ENCODE peak calls at places on chromosome 19, in four cellular contexts. V is body of pancreas, E is tibial nerve, W is transverse colon. G is an unnamed sample. For H3K4me1, the result is how much of the 10 kb centered on the place peaks cover.

GRCh38 chr19:12156254-12157058 is at the start of gene ZNF625:
- DNase-seq in W (peak), E (peak), V (peak), G (peak)

GRCh38 chr19:16207063-16207462 is 9.4 kb downstream of the AP1M1 start:
- DNase-seq in W (no peak), V (no peak), E (no peak), G (no peak)

GRCh38 chr19:4984448-4984990 is 15.6 kb downstream of the KDM4B start:
- DNase-seq in V (no peak), W (no peak), E (no peak), G (no peak)

GRCh38 chr19:3969435-3970312 is 1.2 kb downstream of the DAPK3 start:
- DNase-seq in W (no peak), V (peak), E (no peak), G (no peak)

GRCh38 chr19:32676895-32677359 is 1.3 kb downstream of the RGS9BP start:
- DNase-seq in W (no peak), V (no peak), E (no peak), G (no peak)

GRCh38 chr19:39115105-39115847 is 10.3 kb upstream of the PAK4 start:
- DNase-seq in E (no peak), W (no peak), V (no peak), G (no peak)

GRCh38 chr19:48625891-48626327 is 6.6 kb downstream of the SPHK2 start:
- DNase-seq in E (no peak), W (peak), V (no peak), G (no peak)

GRCh38 chr19:23393121-23393520 is 2.1 kb downstream of the ZNF91 start:
- DNase-seq in W (no peak), E (no peak), V (no peak), G (no peak)

GRCh38 chr19:49231389-49231788 is 73.8 kb downstream of the TRPM4 start:
- DNase-seq in W (no peak), V (no peak), E (no peak), G (no peak)

GRCh38 chr19:45439569-45440258 is 16.0 kb upstream of the ERCC1 start:
- DNase-seq in E (peak), W (peak), V (peak), G (peak)

GRCh38 chr19:38592940-38593339 is 24.8 kb downstream of the MAP4K1 start:
- DNase-seq in W (no peak), V (no peak), E (no peak), G (no peak)

GRCh38 chr19:55898911-55899310 is 33.2 kb downstream of the NLRP13 start:
- DNase-seq in V (no peak), W (no peak), E (no peak), G (no peak)

GRCh38 chr19:50008532-50008931 is 16.6 kb downstream of the VRK3 start:
- DNase-seq in E (no peak), W (no peak), V (no peak), G (no peak)

GRCh38 chr19:56837492-56837891 is 3.0 kb downstream of the PEG3 start:
- DNase-seq in W (peak), V (peak), E (peak), G (peak)

GRCh38 chr19:18995804-18996241 is 37.5 kb downstream of the SUGP2 start:
- DNase-seq in W (peak), E (no peak), V (peak), G (peak)

GRCh38 chr19:18001837-18002345 is 6.1 kb upstream of the ARRDC2 start:
- DNase-seq in V (no peak), W (no peak), E (no peak), G (no peak)

GRCh38 chr19:7868671-7869452 is 5.3 kb downstream of the PRR36 start:
- DNase-seq in V (peak), W (peak), E (no peak), G (peak)

GRCh38 chr19:35745328-35746086 is at the start of the genes PSENEN and U2AF1L4:
- DNase-seq in V (peak), W (peak), E (peak), G (peak)

GRCh38 chr19:18414504-18415176 is 4.6 kb upstream of the SSBP4 start:
- DNase-seq in E (no peak), V (no peak), W (no peak), G (peak)

GRCh38 chr19:30792561-30793505 is 420.6 kb downstream of the ZNF536 start:
- DNase-seq in E (no peak), W (no peak), V (no peak), G (no peak)

GRCh38 chr19:17234911-17235617 is 9.0 kb downstream of the OCEL1 start:
- DNase-seq in V (peak), W (peak), E (no peak), G (peak)

GRCh38 chr19:38676023-38676877 is 28.8 kb downstream of the ACTN4 start:
- DNase-seq in E (no peak), V (peak), W (no peak), G (no peak)

GRCh38 chr19:3397266-3398022 is 31.1 kb downstream of the NFIC start:
- DNase-seq in W (peak), V (peak), E (peak), G (peak)

GRCh38 chr19:5018224-5019015 is 49.5 kb downstream of the KDM4B start:
- DNase-seq in W (no peak), E (no peak), V (no peak), G (no peak)

GRCh38 chr19:14503285-14503684 is 7.4 kb upstream of the GIPC1 start:
- DNase-seq in E (no peak), W (no peak), V (no peak), G (no peak)

GRCh38 chr19:14509382-14509781 is 8.8 kb downstream of the DNAJB1 start:
- DNase-seq in V (no peak), W (no peak), E (no peak), G (no peak)

GRCh38 chr19:14502334-14503092 is 6.6 kb upstream of the GIPC1 start:
- DNase-seq in E (no peak), V (peak), W (no peak), G (no peak)

GRCh38 chr19:14507704-14508246 is 10.4 kb downstream of the DNAJB1 start:
- DNase-seq in E (no peak), V (no peak), W (no peak), G (no peak)

GRCh38 chr19:14505488-14506239 is 9.7 kb upstream of the GIPC1 start:
- DNase-seq in V (peak), E (no peak), W (peak), G (no peak)
- H3K27ac ChIP-seq in V (no peak), E (peak), W (peak), G (no peak)

GRCh38 chr19:53868091-53868891 is 608 bp downstream of the MYADM start:
- DNase-seq in E (no peak), W (peak), V (peak), G (peak)
- H3K4me1 ChIP-seq in E (half or more), W (under half), V (half or more), G (under half)

GRCh38 chr19:42281175-42282035 is 12.4 kb downstream of the CIC start:
- DNase-seq in W (peak), V (peak), E (peak), G (peak)
- TF ChIP-seq POLR2A in W (no peak), V (no peak), E (no peak), G (no peak)

DNA sequence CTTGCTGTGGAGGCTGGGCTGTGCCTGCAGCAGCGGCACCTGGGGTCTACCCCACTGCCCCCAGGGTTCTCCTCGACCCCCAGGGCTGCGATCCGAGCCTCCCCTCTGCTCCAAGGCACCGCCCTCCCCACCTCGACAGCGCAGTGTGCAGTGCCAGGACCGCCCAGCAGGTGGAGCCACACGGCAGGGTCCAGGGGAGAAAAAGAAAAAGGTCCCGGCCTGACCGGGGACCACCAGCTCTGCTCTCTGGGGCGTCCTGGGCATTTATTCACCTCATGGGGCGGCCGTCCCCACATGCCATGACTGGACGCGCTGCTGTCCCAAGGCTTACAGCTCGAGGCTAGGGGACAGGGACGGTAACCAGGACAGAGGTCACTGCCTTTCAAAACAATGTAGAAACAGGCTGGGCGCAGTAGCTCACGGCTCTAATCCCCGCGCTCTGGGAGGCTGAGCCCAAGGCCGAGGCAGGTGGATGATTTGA is 10.6 kb downstream of the REXO1 start:
- DNase-seq in V (no peak), W (peak), E (no peak), G (peak)
- H3K27ac ChIP-seq in V (no peak), W (peak), E (no peak), G (peak)

GRCh38 chr19:33821871-33822270 is 25.2 kb downstream of the KCTD15 start:
- DNase-seq in V (no peak), E (no peak), W (no peak), G (no peak)
- H3K4me1 ChIP-seq in V (under half), E (under half), W (under half), G (under half)

GRCh38 chr19:47499863-47500830 is 14.7 kb downstream of the NAPA start:
- DNase-seq in E (no peak), V (no peak), W (no peak), G (no peak)
- TF ChIP-seq POLR2A in E (no peak), V (no peak), W (no peak), G (no peak)

GRCh38 chr19:28575816-28576215 is 637.1 kb downstream of the UQCRFS1 start:
- DNase-seq in V (no peak), W (no peak), E (no peak), G (no peak)

GRCh38 chr19:28577666-28578065 is 635.3 kb downstream of the UQCRFS1 start:
- DNase-seq in E (no peak), W (no peak), V (no peak), G (no peak)

GRCh38 chr19:28578208-28578607 is 634.7 kb downstream of the UQCRFS1 start:
- DNase-seq in V (no peak), E (no peak), W (no peak), G (no peak)

GRCh38 chr19:28578786-28579505 is 634.0 kb downstream of the UQCRFS1 start:
- DNase-seq in W (no peak), V (no peak), E (no peak), G (no peak)

GRCh38 chr19:28577199-28577598 is 635.8 kb downstream of the UQCRFS1 start:
- DNase-seq in V (no peak), E (no peak), W (no peak), G (no peak)
- H3K27ac ChIP-seq in V (no peak), E (no peak), W (no peak), G (no peak)